ENCODE peak calls at places on chromosomes 2 and 18, in nine cellular contexts. One of them, this sample, is unnamed.

GRCh38 chr2:232973336-232973735 is 39.7 kb downstream of the NGEF start:
- DNase-seq in G401: no peak
- DNase-seq in amygdala: no peak
- DNase-seq in GM23248: no peak
- DNase-seq in Daoy: no peak
- DNase-seq in hypothalamus: no peak
- DNase-seq in right lobe of liver: no peak
- DNase-seq in T-helper 1 cell: no peak
- DNase-seq in activated T-cell treated with anti-CD3 and anti-CD28 coated beads for 4 hours: no peak
- DNase-seq in this sample: no peak

GRCh38 chr18:21265971-21266673 is 24.1 kb downstream of the GREB1L start:
- DNase-seq in activated T-cell treated with anti-CD3 and anti-CD28 coated beads for 4 hours: no peak
- DNase-seq in amygdala: no peak
- DNase-seq in Daoy: no peak
- DNase-seq in right lobe of liver: no peak
- DNase-seq in G401: no peak
- DNase-seq in hypothalamus: no peak
- DNase-seq in GM23248: no peak
- DNase-seq in T-helper 1 cell: no peak
- DNase-seq in this sample: no peak

GRCh38 chr2:101463885-101464653 is 10.8 kb downstream of the RFX8 start:
- DNase-seq in activated T-cell treated with anti-CD3 and anti-CD28 coated beads for 4 hours: no peak
- DNase-seq in right lobe of liver: no peak
- DNase-seq in Daoy: peak; percentile 85
- DNase-seq in amygdala: no peak
- DNase-seq in T-helper 1 cell: no peak
- DNase-seq in G401: no peak
- DNase-seq in hypothalamus: no peak
- DNase-seq in GM23248: peak; percentile 93
- DNase-seq in this sample: no peak

GRCh38 chr2:174176898-174177297 is 71.4 kb downstream of the OLA1 start:
- DNase-seq in hypothalamus: no peak
- DNase-seq in G401: no peak
- DNase-seq in T-helper 1 cell: no peak
- DNase-seq in GM23248: peak; percentile 63
- DNase-seq in activated T-cell treated with anti-CD3 and anti-CD28 coated beads for 4 hours: no peak
- DNase-seq in Daoy: peak; percentile 67
- DNase-seq in right lobe of liver: no peak
- DNase-seq in amygdala: no peak
- DNase-seq in this sample: no peak

GRCh38 chr18:48641981-48642380 is 103.2 kb downstream of the CTIF start:
- DNase-seq in activated T-cell treated with anti-CD3 and anti-CD28 coated beads for 4 hours: no peak
- DNase-seq in right lobe of liver: no peak
- DNase-seq in T-helper 1 cell: no peak
- DNase-seq in hypothalamus: no peak
- DNase-seq in amygdala: no peak
- DNase-seq in Daoy: no peak
- DNase-seq in GM23248: no peak
- DNase-seq in G401: no peak
- DNase-seq in this sample: no peak

GRCh38 chr2:207133862-207134519 is 31.8 kb downstream of the KLF7 start:
- DNase-seq in Daoy: peak; percentile 93
- DNase-seq in hypothalamus: no peak
- DNase-seq in G401: no peak
- DNase-seq in activated T-cell treated with anti-CD3 and anti-CD28 coated beads for 4 hours: no peak
- DNase-seq in T-helper 1 cell: no peak
- DNase-seq in GM23248: peak; percentile 78
- DNase-seq in amygdala: no peak
- DNase-seq in right lobe of liver: no peak
- DNase-seq in this sample: no peak

GRCh38 chr2:20520128-20520527 is 73.3 kb downstream of the RHOB start:
- DNase-seq in Daoy: no peak
- DNase-seq in right lobe of liver: no peak
- DNase-seq in hypothalamus: no peak
- DNase-seq in amygdala: no peak
- DNase-seq in GM23248: no peak
- DNase-seq in G401: no peak
- DNase-seq in T-helper 1 cell: no peak
- DNase-seq in activated T-cell treated with anti-CD3 and anti-CD28 coated beads for 4 hours: no peak
- DNase-seq in this sample: no peak

GRCh38 chr2:216624251-216624650 is 9.0 kb upstream of the IGFBP2 start:
- DNase-seq in hypothalamus: no peak
- DNase-seq in Daoy: no peak
- DNase-seq in right lobe of liver: no peak
- DNase-seq in amygdala: no peak
- DNase-seq in activated T-cell treated with anti-CD3 and anti-CD28 coated beads for 4 hours: no peak
- DNase-seq in T-helper 1 cell: no peak
- DNase-seq in G401: no peak
- DNase-seq in GM23248: no peak
- DNase-seq in this sample: no peak

GRCh38 chr2:58734365-58734764 is 493.2 kb upstream of the FANCL start:
- DNase-seq in activated T-cell treated with anti-CD3 and anti-CD28 coated beads for 4 hours: no peak
- DNase-seq in G401: no peak
- DNase-seq in hypothalamus: no peak
- DNase-seq in amygdala: no peak
- DNase-seq in right lobe of liver: no peak
- DNase-seq in T-helper 1 cell: no peak
- DNase-seq in Daoy: peak; percentile 40
- DNase-seq in GM23248: peak; percentile 57
- DNase-seq in this sample: no peak

GRCh38 chr18:46917808-46918600 is 602 bp downstream of the KATNAL2 start:
- DNase-seq in activated T-cell treated with anti-CD3 and anti-CD28 coated beads for 4 hours: peak; percentile 5
- DNase-seq in right lobe of liver: no peak
- DNase-seq in T-helper 1 cell: no peak
- DNase-seq in G401: peak; percentile 55
- DNase-seq in Daoy: peak; percentile 9
- DNase-seq in GM23248: peak; percentile 64
- DNase-seq in hypothalamus: peak; percentile 19
- DNase-seq in amygdala: peak; percentile 41
- DNase-seq in this sample: no peak

GRCh38 chr2:150817422-150817821 is 330.0 kb upstream of the RND3 start:
- DNase-seq in right lobe of liver: no peak
- DNase-seq in amygdala: no peak
- DNase-seq in activated T-cell treated with anti-CD3 and anti-CD28 coated beads for 4 hours: no peak
- DNase-seq in Daoy: no peak
- DNase-seq in GM23248: no peak
- DNase-seq in T-helper 1 cell: no peak
- DNase-seq in hypothalamus: no peak
- DNase-seq in G401: no peak
- DNase-seq in this sample: no peak

GRCh38 chr2:22002066-22002465 is 878.3 kb downstream of the TDRD15 start:
- DNase-seq in right lobe of liver: no peak
- DNase-seq in GM23248: no peak
- DNase-seq in amygdala: no peak
- DNase-seq in G401: no peak
- DNase-seq in hypothalamus: no peak
- DNase-seq in T-helper 1 cell: no peak
- DNase-seq in Daoy: peak; percentile 31
- DNase-seq in activated T-cell treated with anti-CD3 and anti-CD28 coated beads for 4 hours: no peak
- DNase-seq in this sample: no peak

GRCh38 chr2:187549193-187549592 is 5.0 kb downstream of the TFPI start:
- DNase-seq in T-helper 1 cell: no peak
- DNase-seq in activated T-cell treated with anti-CD3 and anti-CD28 coated beads for 4 hours: no peak
- DNase-seq in Daoy: no peak
- DNase-seq in hypothalamus: no peak
- DNase-seq in amygdala: no peak
- DNase-seq in GM23248: no peak
- DNase-seq in right lobe of liver: no peak
- DNase-seq in G401: no peak
- DNase-seq in this sample: no peak

GRCh38 chr2:212536385-212537310 is 2.0 kb downstream of the ERBB4 start:
- DNase-seq in G401: peak; percentile 66
- DNase-seq in activated T-cell treated with anti-CD3 and anti-CD28 coated beads for 4 hours: no peak
- DNase-seq in T-helper 1 cell: no peak
- DNase-seq in right lobe of liver: peak; percentile 21
- DNase-seq in amygdala: peak; percentile 64
- DNase-seq in hypothalamus: peak; percentile 23
- DNase-seq in GM23248: peak; percentile 27
- DNase-seq in Daoy: peak; percentile 7
- DNase-seq in this sample: peak; percentile 5

GRCh38 chr2:224331698-224332097 is 70.2 kb downstream of the FAM124B start:
- DNase-seq in T-helper 1 cell: no peak
- DNase-seq in right lobe of liver: no peak
- DNase-seq in Daoy: no peak
- DNase-seq in hypothalamus: no peak
- DNase-seq in activated T-cell treated with anti-CD3 and anti-CD28 coated beads for 4 hours: no peak
- DNase-seq in GM23248: no peak
- DNase-seq in amygdala: no peak
- DNase-seq in G401: no peak
- DNase-seq in this sample: no peak

GRCh38 chr2:43448011-43448821 is 147.6 kb downstream of the THADA start:
- DNase-seq in amygdala: no peak
- DNase-seq in right lobe of liver: no peak
- DNase-seq in GM23248: peak; percentile 43
- DNase-seq in T-helper 1 cell: no peak
- DNase-seq in hypothalamus: no peak
- DNase-seq in G401: no peak
- DNase-seq in Daoy: no peak
- DNase-seq in activated T-cell treated with anti-CD3 and anti-CD28 coated beads for 4 hours: no peak
- DNase-seq in this sample: no peak

GRCh38 chr2:62181836-62182235 is 14.1 kb upstream of the B3GNT2 start:
- DNase-seq in right lobe of liver: no peak
- DNase-seq in G401: no peak
- DNase-seq in hypothalamus: no peak
- DNase-seq in GM23248: no peak
- DNase-seq in activated T-cell treated with anti-CD3 and anti-CD28 coated beads for 4 hours: no peak
- DNase-seq in Daoy: no peak
- DNase-seq in T-helper 1 cell: no peak
- DNase-seq in amygdala: no peak
- DNase-seq in this sample: no peak

GRCh38 chr2:136072616-136073015 is 45.3 kb downstream of the CXCR4 start:
- DNase-seq in G401: no peak
- DNase-seq in T-helper 1 cell: no peak
- DNase-seq in hypothalamus: no peak
- DNase-seq in activated T-cell treated with anti-CD3 and anti-CD28 coated beads for 4 hours: no peak
- DNase-seq in amygdala: no peak
- DNase-seq in Daoy: no peak
- DNase-seq in GM23248: no peak
- DNase-seq in right lobe of liver: no peak
- DNase-seq in this sample: no peak

This sample was measured in pancreas.